ENCODE peak calls at places on chromosomes 2 and 18, in seven cellular contexts. W, J, B, H, G, Y and E are unnamed samples. For H3K9me3, the result is how much of the 10 kb centered on the place peaks cover.

GRCh38 chr18:8765692-8766463 is 60.5 kb downstream of the MTCL1 start:
- DNase-seq in W (no peak), J (no peak), B (no peak), H (no peak), G (peak), Y (no peak), E (no peak)

GRCh38 chr2:232376260-232376659 is 2.3 kb upstream of the ALPP start:
- DNase-seq in W (peak), J (no peak), B (no peak), H (no peak), G (no peak), Y (peak), E (no peak)

GRCh38 chr2:85278361-85278760 is 49.4 kb downstream of the TGOLN2 start:
- DNase-seq in W (no peak), J (no peak), B (no peak), H (no peak), G (no peak), Y (no peak), E (no peak)

GRCh38 chr2:212922701-212923100 is 228.7 kb downstream of the IKZF2 start:
- DNase-seq in W (no peak), J (no peak), B (no peak), H (no peak), G (no peak), Y (no peak), E (no peak)

GRCh38 chr2:68946117-68946516 is 6.6 kb downstream of the GKN2 start:
- DNase-seq in W (no peak), J (no peak), B (no peak), H (no peak), G (no peak), Y (no peak), E (no peak)

GRCh38 chr2:138030459-138030858 is 66.2 kb downstream of the HNMT start:
- DNase-seq in W (no peak), J (no peak), B (no peak), H (no peak), G (no peak), Y (no peak), E (no peak)

GRCh38 chr2:135159191-135159590 is 107.1 kb downstream of the RAB3GAP1 start:
- DNase-seq in W (no peak), J (no peak), B (no peak), H (no peak), G (no peak), Y (no peak), E (no peak)

GRCh38 chr2:40220177-40220925 is 231.5 kb downstream of the SLC8A1 start:
- DNase-seq in W (no peak), J (no peak), B (no peak), H (no peak), G (peak), Y (no peak), E (no peak)

GRCh38 chr18:75531212-75531850 is 103.8 kb upstream of the SMIM21 start:
- DNase-seq in W (no peak), J (no peak), B (no peak), H (no peak), G (no peak), Y (no peak), E (no peak)

GRCh38 chr2:36785179-36785795 is 88.8 kb downstream of the VIT start:
- DNase-seq in W (peak), J (no peak), B (peak), H (peak), G (peak), Y (no peak), E (peak)

GRCh38 chr2:187379869-187380268 is 68.2 kb downstream of the CALCRL start:
- DNase-seq in W (no peak), J (no peak), B (no peak), H (no peak), G (no peak), Y (no peak), E (no peak)

GRCh38 chr2:120873958-120874357 is 138.3 kb downstream of the GLI2 start:
- DNase-seq in W (peak), J (peak), B (no peak), H (no peak), G (no peak), Y (peak), E (no peak)

GRCh38 chr2:16666453-16666801 is 793 bp upstream of the CYRIA start:
- DNase-seq in W (no peak), J (no peak), B (no peak), H (no peak), G (no peak), Y (no peak), E (no peak)

GRCh38 chr2:119929537-119929936 is 83.3 kb upstream of the EPB41L5 start:
- DNase-seq in W (no peak), J (no peak), B (peak), H (no peak), G (no peak), Y (no peak), E (no peak)

GRCh38 chr2:101803128-101803527 is 105.6 kb downstream of the MAP4K4 start:
- DNase-seq in W (no peak), J (no peak), B (no peak), H (no peak), G (no peak), Y (no peak), E (no peak)

GRCh38 chr2:166464187-166464586 is 29.9 kb downstream of the SCN7A start:
- DNase-seq in W (no peak), J (no peak), B (no peak), H (no peak), G (no peak), Y (no peak), E (no peak)

GRCh38 chr2:231877533-231878456 is 48.4 kb downstream of the NPPC start:
- DNase-seq in W (no peak), J (no peak), B (no peak), H (no peak), G (peak), Y (no peak), E (peak)

DNA sequence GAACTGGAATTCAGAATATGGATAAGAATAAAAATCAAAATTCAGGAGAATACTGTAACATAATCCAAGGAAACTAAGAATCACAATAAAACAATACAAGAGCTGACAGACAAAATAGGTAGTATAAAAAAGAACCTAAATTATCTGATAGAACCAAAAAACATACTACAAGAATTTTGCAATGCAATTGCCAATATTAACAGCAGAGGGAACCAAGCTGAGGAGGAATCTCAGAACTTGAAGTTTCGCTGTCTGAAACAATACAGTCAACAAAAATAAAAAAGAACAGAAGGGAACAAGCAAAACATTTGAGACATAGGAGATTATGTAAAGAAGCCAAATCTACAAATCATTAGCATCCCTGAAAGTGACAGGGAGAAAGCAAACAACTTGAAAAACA is 84.1 kb upstream of the GALNT13 start:
- DNase-seq in W (no peak), J (no peak), B (no peak), H (no peak), G (no peak), Y (no peak), E (no peak)
- TF ChIP-seq CTCF in W (no peak), J (no peak), B (no peak), H (no peak), G (no peak), Y (no peak), E (no peak)

GRCh38 chr2:157769866-157770265 is 106.3 kb downstream of the ACVR1 start:
- DNase-seq in W (no peak), J (no peak), B (no peak), H (no peak), G (no peak), Y (no peak), E (no peak)
- H3K9me3 ChIP-seq in W (under half), J (under half), B (under half), H (under half), G (under half), Y (under half), E (under half)

GRCh38 chr2:153770359-153770991 is 101.2 kb upstream of the GALNT13 start:
- DNase-seq in W (no peak), J (no peak), B (no peak), H (no peak), G (no peak), Y (no peak), E (no peak)
- TF ChIP-seq CTCF in W (no peak), J (no peak), B (no peak), H (no peak), G (no peak), Y (no peak), E (no peak)

DNA sequence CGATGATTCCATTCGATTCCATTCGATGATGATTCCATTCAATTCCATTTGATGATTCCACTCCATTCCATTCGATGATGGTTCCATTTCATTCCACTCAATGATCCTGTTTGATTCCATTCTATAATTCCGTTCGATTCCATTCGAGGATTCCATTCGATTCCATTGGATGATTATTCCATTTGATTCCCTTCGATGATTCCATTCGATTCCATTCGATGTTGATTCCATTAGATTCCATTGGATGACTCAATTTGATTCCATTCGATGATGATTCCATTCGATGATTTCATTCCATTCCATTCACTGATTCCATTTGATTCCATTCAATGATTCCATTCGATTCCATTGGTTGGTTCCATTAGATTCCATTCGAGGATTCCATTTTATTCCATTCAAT is 1084.4 kb downstream of the RPIA start:
- DNase-seq in W (no peak), J (no peak), B (no peak), H (no peak), G (no peak), Y (no peak), E (no peak)
- H3K9me3 ChIP-seq in W (under half), J (half or more), B (under half), H (under half), G (half or more), Y (half or more), E (under half)

DNA sequence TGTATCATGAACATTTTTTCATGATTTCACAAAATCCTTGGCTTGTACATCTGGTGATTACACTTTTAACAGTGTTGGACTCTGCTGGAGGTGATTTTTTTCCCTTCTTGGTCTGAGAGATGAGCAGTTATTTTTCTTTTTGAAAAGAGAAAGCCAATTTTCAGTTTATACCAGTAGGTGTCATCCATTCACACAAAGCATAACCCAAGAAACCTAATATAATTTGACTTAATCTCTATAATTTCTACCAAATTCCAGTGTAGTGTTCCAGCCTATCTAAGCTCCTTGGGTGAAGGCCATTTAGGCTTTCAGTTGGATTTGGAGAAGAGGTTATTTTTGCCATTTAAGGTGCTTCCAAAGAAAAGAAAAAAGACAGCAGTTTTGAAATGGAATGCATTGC is 7.7 kb upstream of the ICOS start:
- DNase-seq in W (no peak), J (no peak), B (no peak), H (no peak), G (no peak), Y (no peak), E (no peak)
- TF ChIP-seq CTCF in W (no peak), J (peak), B (peak), H (peak), G (peak), Y (peak), E (peak)